ENCODE peak calls at places on chromosome 6, in six cellular contexts. G, E, C, X, B and Z are unnamed samples.

GRCh38 chr6:87730310-87730709 is 28.3 kb upstream of the AKIRIN2 start:
- DNase-seq in B (peak), G (no peak), X (no peak), E (peak), C (no peak), Z (peak)

GRCh38 chr6:163437466-163437865 is 22.9 kb downstream of the QKI start:
- DNase-seq in C (no peak), G (no peak), E (no peak), X (no peak), B (no peak), Z (no peak)

GRCh38 chr6:12348530-12349511 is 58.7 kb downstream of the EDN1 start:
- DNase-seq in C (no peak), G (peak), E (peak), B (no peak), X (no peak), Z (peak)

GRCh38 chr6:78593898-78594666 is 273.3 kb upstream of the IRAK1BP1 start:
- DNase-seq in B (no peak), C (no peak), G (no peak), X (no peak), E (no peak), Z (peak)

GRCh38 chr6:83231146-83231545 is 38.0 kb downstream of the RWDD2A start:
- DNase-seq in C (no peak), G (peak), B (no peak), E (no peak), X (no peak), Z (no peak)

GRCh38 chr6:111410371-111410770 is 72.6 kb downstream of the REV3L start:
- DNase-seq in E (no peak), G (no peak), C (no peak), X (no peak), B (no peak), Z (no peak)

GRCh38 chr6:132669690-132670291 is 10.8 kb upstream of the TAAR1 start:
- DNase-seq in B (no peak), E (peak), G (peak), X (no peak), C (peak), Z (peak)

GRCh38 chr6:9783567-9783966 is 631.3 kb downstream of the TFAP2A start:
- DNase-seq in C (no peak), E (peak), B (no peak), X (no peak), G (peak), Z (no peak)